ENCODE peak calls at places on chromosomes 13 and 19, in seven cellular contexts. O is A549, B is H54, Y is adrenal gland, Z is body of pancreas, A is GM12892, Q is stomach. V is an unnamed sample.

GRCh38 chr13:80214521-80214941 is 126.4 kb downstream of the SPRY2 start:
- DNase-seq in O (no peak), B (no peak), Y (no peak), Z (no peak), A (no peak), Q (no peak), V (no peak)

GRCh38 chr13:20332361-20333096 is 100.4 kb upstream of the GJB6 start:
- DNase-seq in O (no peak), B (no peak), Y (no peak), Z (no peak), A (no peak), Q (no peak), V (no peak)

GRCh38 chr13:67775359-67775758 is 545.2 kb upstream of the PCDH9 start:
- DNase-seq in O (no peak), B (no peak), Y (no peak), Z (no peak), A (no peak), Q (no peak), V (no peak)

GRCh38 chr19:43755256-43755801 is 567 bp upstream of the SMG9 start:
- DNase-seq in O (peak; percentile 88), B (no peak), Y (peak; percentile 77), Z (peak; percentile 85), A (no peak), Q (peak; percentile 86), V (peak; percentile 90)

GRCh38 chr19:13425151-13425550 is 81.1 kb downstream of the CACNA1A start:
- DNase-seq in O (no peak), B (no peak), Y (no peak), Z (no peak), A (no peak), Q (no peak), V (no peak)

GRCh38 chr13:50428183-50428877 is 413.1 kb downstream of the KCNRG start:
- DNase-seq in O (no peak), B (no peak), Y (no peak), Z (no peak), A (no peak), Q (no peak), V (no peak)

GRCh38 chr19:4939466-4939865 is 29.4 kb upstream of the KDM4B start:
- DNase-seq in O (no peak), B (no peak), Y (no peak), Z (peak; percentile 16), A (no peak), Q (peak; percentile 58), V (no peak)

GRCh38 chr13:112467236-112467635 is 91.1 kb downstream of the SPACA7 start:
- DNase-seq in O (no peak), B (no peak), Y (no peak), Z (no peak), A (no peak), Q (no peak), V (no peak)

GRCh38 chr19:13938361-13939027 is at the start of gene PODNL1:
- DNase-seq in O (no peak), B (peak; percentile 61), Y (no peak), Z (no peak), A (no peak), Q (no peak), V (no peak)

GRCh38 chr13:26544707-26545106 is 12.8 kb upstream of the WASF3 start:
- DNase-seq in O (no peak), B (no peak), Y (no peak), Z (no peak), A (no peak), Q (no peak), V (no peak)

GRCh38 chr19:40466219-40467006 is at the start of gene SPTBN4:
- DNase-seq in O (no peak), B (no peak), Y (peak; percentile 62), Z (peak; percentile 38), A (no peak), Q (no peak), V (no peak)

GRCh38 chr13:98475521-98475920 is 101.4 kb downstream of the STK24 start:
- DNase-seq in O (no peak), B (no peak), Y (no peak), Z (no peak), A (no peak), Q (no peak), V (no peak)

GRCh38 chr13:48678316-48678715 is 24.6 kb downstream of the CYSLTR2 start:
- DNase-seq in O (no peak), B (no peak), Y (no peak), Z (no peak), A (no peak), Q (no peak), V (no peak)

GRCh38 chr19:7923295-7924191 is 2.4 kb downstream of the CTXN1 start:
- DNase-seq in O (no peak), B (no peak), Y (no peak), Z (no peak), A (no peak), Q (no peak), V (no peak)

GRCh38 chr13:79775830-79776229 is 294.9 kb downstream of the NDFIP2 start:
- DNase-seq in O (peak; percentile 5), B (no peak), Y (peak; percentile 17), Z (peak; percentile 46), A (no peak), Q (peak; percentile 29), V (peak; percentile 2)

GRCh38 chr19:31262673-31263308 is 86.4 kb downstream of the TSHZ3 start:
- DNase-seq in O (no peak), B (no peak), Y (no peak), Z (no peak), A (no peak), Q (peak; percentile 17), V (no peak)

GRCh38 chr13:112962911-112963625 is 5.9 kb upstream of the MCF2L start:
- DNase-seq in O (no peak), B (no peak), Y (no peak), Z (no peak), A (no peak), Q (no peak), V (no peak)

GRCh38 chr13:85261757-85262346 is 537.4 kb downstream of the SLITRK6 start:
- DNase-seq in O (no peak), B (no peak), Y (no peak), Z (no peak), A (no peak), Q (no peak), V (peak; percentile 4)

GRCh38 chr13:81713201-81713600 is 1372.3 kb upstream of the SPRY2 start:
- DNase-seq in O (no peak), B (no peak), Y (no peak), Z (no peak), A (no peak), Q (no peak), V (no peak)

GRCh38 chr19:43634877-43635560 is 4.6 kb downstream of the CADM4 start:
- DNase-seq in O (no peak), B (no peak), Y (no peak), Z (no peak), A (no peak), Q (no peak), V (no peak)

GRCh38 chr19:36579255-36579654 is 6.2 kb upstream of the ZNF529 start:
- DNase-seq in O (no peak), B (no peak), Y (no peak), Z (no peak), A (no peak), Q (no peak), V (peak; percentile 26)

GRCh38 chr13:99677388-99677951 is 176.2 kb downstream of the TM9SF2 start:
- DNase-seq in O (no peak), B (no peak), Y (no peak), Z (no peak), A (no peak), Q (no peak), V (no peak)

GRCh38 chr13:36421447-36421846 is 10.8 kb upstream of the CCNA1 start:
- DNase-seq in O (no peak), B (no peak), Y (no peak), Z (no peak), A (no peak), Q (no peak), V (no peak)

GRCh38 chr19:45348367-45349125 is 8.0 kb downstream of the KLC3 start:
- DNase-seq in O (no peak), B (no peak), Y (no peak), Z (no peak), A (no peak), Q (no peak), V (no peak)

GRCh38 chr19:13849991-13850909 is 26.7 kb upstream of the NANOS3 start:
- DNase-seq in O (no peak), B (peak; percentile 40), Y (peak; percentile 87), Z (peak; percentile 92), A (no peak), Q (peak; percentile 88), V (peak; percentile 96)

GRCh38 chr19:39218230-39219007 is 14.4 kb upstream of the SYCN start:
- DNase-seq in O (no peak), B (no peak), Y (no peak), Z (no peak), A (no peak), Q (no peak), V (no peak)

GRCh38 chr19:32345261-32346207 is at the start of gene ZNF507:
- DNase-seq in O (peak; percentile 97), B (peak; percentile 92), Y (peak; percentile 74), Z (peak; percentile 84), A (peak; percentile 93), Q (peak; percentile 85), V (peak; percentile 87)
- TF ChIP-seq POLR2A in O (peak; percentile 87), B (peak; percentile 63), Y (no peak), Z (no peak), A (peak; percentile 56), Q (no peak), V (peak; percentile 54)

GRCh38 chr13:71459708-71460107 is 407.3 kb downstream of the DACH1 start:
- DNase-seq in O (no peak), B (no peak), Y (no peak), Z (no peak), A (no peak), Q (no peak), V (no peak)
- TF ChIP-seq POLR2A in O (no peak), B (no peak), Y (no peak), Z (no peak), A (no peak), Q (no peak), V (no peak)

GRCh38 chr19:10653732-10654609 is at the start of gene ILF3:
- DNase-seq in O (peak; percentile 92), B (peak; percentile 97), Y (peak; percentile 100), Z (peak; percentile 99), A (peak; percentile 88), Q (peak; percentile 100), V (peak; percentile 100)
- TF ChIP-seq POLR2A in O (peak; percentile 67), B (peak; percentile 61), Y (peak; percentile 96), Z (peak; percentile 98), A (peak; percentile 93), Q (peak; percentile 97), V (peak; percentile 99)

DNA sequence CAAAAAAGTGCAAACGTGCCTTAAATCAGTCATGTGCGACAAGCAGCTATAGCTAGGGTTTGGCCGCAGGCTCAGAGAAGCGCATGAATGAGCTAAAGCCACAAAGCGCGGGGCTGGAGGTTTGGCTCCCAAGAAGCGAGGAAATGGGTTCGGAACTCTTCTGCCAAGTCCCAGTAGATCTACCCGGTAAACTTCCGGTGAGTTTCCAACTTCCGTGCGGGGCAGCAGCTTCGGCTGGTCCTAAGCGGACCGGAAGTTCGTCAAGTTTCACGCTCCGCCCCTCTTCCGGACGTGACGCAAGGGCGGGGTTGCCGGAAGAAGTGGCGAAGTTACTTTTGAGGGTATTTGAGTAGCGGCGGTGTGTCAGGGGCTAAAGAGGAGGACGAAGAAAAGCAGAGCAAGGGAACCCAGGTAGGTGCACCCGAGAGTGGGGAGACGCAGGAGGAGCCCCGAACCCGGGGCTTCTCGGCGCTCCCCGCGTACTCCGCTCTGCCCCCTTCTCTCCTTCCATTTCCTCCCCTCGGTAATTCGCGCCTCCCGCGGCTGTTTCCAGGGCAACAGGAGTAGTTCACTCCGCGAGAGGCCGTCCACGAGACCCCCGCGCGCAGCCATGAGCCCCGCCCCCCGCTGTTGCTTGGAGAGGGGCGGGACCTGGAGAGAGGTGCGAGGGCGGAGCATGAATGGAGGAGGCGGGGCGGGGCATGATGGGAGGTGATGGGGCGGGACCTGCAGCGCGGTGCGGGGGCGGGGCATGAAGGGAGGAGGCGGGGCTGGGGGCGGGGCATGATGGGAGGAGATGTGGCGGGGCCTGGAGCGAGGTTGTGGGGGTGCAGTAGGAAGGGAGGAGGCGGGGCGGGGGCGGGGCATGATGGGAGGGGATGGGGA is at the start of gene NR1H2:
- DNase-seq in O (peak; percentile 97), B (peak; percentile 88), Y (peak; percentile 95), Z (peak; percentile 95), A (peak; percentile 86), Q (peak; percentile 97), V (peak; percentile 99)
- TF ChIP-seq POLR2A in O (peak; percentile 20), B (peak; percentile 11), Y (peak; percentile 65), Z (peak; percentile 19), A (peak; percentile 75), Q (no peak), V (peak; percentile 92)

V was measured in erythroblast.